ENCODE peak calls at places on chromosomes 16 and 17, in nine cellular contexts. T is transverse colon, S is A549, B is stomach, H is ovary, G is esophagus muscularis mucosa, V is tibial nerve, E is sigmoid colon, U is upper lobe of left lung. A is an unnamed sample.
A peak's percentile ranks its signal among the peaks of the same experiment; 100 is the strongest.

GRCh38 chr16:73185737-73186136 is 137.8 kb upstream of the ZFHX3 start:
- DNase-seq in T (no peak), U (peak; percentile 20), E (no peak), H (no peak), G (no peak), V (no peak), B (no peak), S (no peak), A (no peak)

GRCh38 chr16:68319185-68319908 is 8.5 kb downstream of the PRMT7 start:
- DNase-seq in U (no peak), T (no peak), B (no peak), E (no peak), H (no peak), V (no peak), G (no peak), S (no peak), A (no peak)

GRCh38 chr17:32264140-32264799 is 1.4 kb upstream of the RHBDL3 start:
- DNase-seq in E (no peak), G (no peak), H (no peak), V (no peak), U (no peak), S (peak; percentile 41), B (no peak), T (no peak), A (no peak)

GRCh38 chr17:22503322-22503899 is 811.1 kb downstream of the KCNJ18 start:
- DNase-seq in T (no peak), H (no peak), E (no peak), U (no peak), S (no peak), G (peak; percentile 68), V (no peak), B (no peak), A (no peak)

GRCh38 chr16:77171750-77172635 is 19.0 kb upstream of the MON1B start:
- DNase-seq in S (peak; percentile 70), T (no peak), B (no peak), G (no peak), E (no peak), U (no peak), V (no peak), H (no peak), A (no peak)

GRCh38 chr17:4945176-4945943 is 3.0 kb downstream of the PFN1 start:
- DNase-seq in U (no peak), E (peak; percentile 93), T (peak; percentile 88), H (no peak), S (peak; percentile 89), V (peak; percentile 49), B (peak; percentile 79), G (peak; percentile 94), A (peak; percentile 91)

GRCh38 chr17:35804658-35805192 is 4.6 kb upstream of the TAF15 start:
- DNase-seq in U (no peak), H (no peak), G (no peak), B (peak; percentile 44), V (no peak), S (peak; percentile 95), E (peak; percentile 73), T (peak; percentile 50), A (no peak)

GRCh38 chr17:60159479-60159866 is 9.7 kb downstream of the CA4 start:
- DNase-seq in U (no peak), T (no peak), G (no peak), B (no peak), S (no peak), E (no peak), V (no peak), H (no peak), A (no peak)

GRCh38 chr17:19305761-19306159 is 56.8 kb downstream of the B9D1 start:
- DNase-seq in E (no peak), G (no peak), H (no peak), T (no peak), S (no peak), B (no peak), V (no peak), U (no peak), A (no peak)

GRCh38 chr16:89618114-89618999 is 4.9 kb downstream of the DPEP1 start:
- DNase-seq in G (no peak), V (no peak), S (peak; percentile 69), B (no peak), T (no peak), E (no peak), U (no peak), H (no peak), A (no peak)

GRCh38 chr17:48575673-48576478 is 2.3 kb downstream of the HOXB4 start:
- DNase-seq in U (peak; percentile 72), G (no peak), B (no peak), H (no peak), T (no peak), S (no peak), E (no peak), V (no peak), A (no peak)

GRCh38 chr17:160336-160735 is 21.1 kb downstream of the DOC2B start:
- DNase-seq in G (no peak), S (no peak), B (no peak), T (no peak), E (no peak), V (no peak), U (peak; percentile 42), H (no peak), A (no peak)

GRCh38 chr16:11190585-11191565 is 65.1 kb downstream of the SOCS1 start:
- DNase-seq in S (no peak), V (no peak), U (no peak), E (no peak), G (no peak), B (no peak), T (no peak), H (no peak), A (no peak)

GRCh38 chr17:80432961-80433550 is 18.1 kb downstream of the ENDOV start:
- DNase-seq in T (no peak), U (no peak), V (no peak), B (no peak), E (no peak), G (no peak), S (no peak), H (no peak), A (no peak)

GRCh38 chr16:49558451-49558850 is 184.8 kb downstream of the C16orf78 start:
- DNase-seq in B (no peak), V (no peak), S (no peak), T (no peak), H (no peak), U (no peak), E (no peak), G (no peak), A (no peak)

GRCh38 chr16:11793840-11794239 is 3.2 kb downstream of the ZC3H7A start:
- DNase-seq in E (no peak), T (no peak), U (no peak), V (no peak), H (no peak), G (no peak), B (no peak), S (no peak), A (no peak)

GRCh38 chr16:26505501-26505900 is 561.2 kb upstream of the C16orf82 start:
- DNase-seq in B (no peak), T (no peak), S (no peak), U (no peak), V (no peak), H (no peak), E (no peak), G (peak; percentile 66), A (no peak)

GRCh38 chr17:39200957-39201510 is 951 bp downstream of the RPL19 start:
- DNase-seq in G (no peak), V (no peak), B (no peak), E (no peak), T (no peak), H (no peak), S (no peak), U (no peak), A (no peak)
- TF ChIP-seq EP300 in G (no peak), V (no peak), B (no peak), E (no peak), T (no peak), H (no peak), S (no peak), U (no peak), A (no peak)

DNA sequence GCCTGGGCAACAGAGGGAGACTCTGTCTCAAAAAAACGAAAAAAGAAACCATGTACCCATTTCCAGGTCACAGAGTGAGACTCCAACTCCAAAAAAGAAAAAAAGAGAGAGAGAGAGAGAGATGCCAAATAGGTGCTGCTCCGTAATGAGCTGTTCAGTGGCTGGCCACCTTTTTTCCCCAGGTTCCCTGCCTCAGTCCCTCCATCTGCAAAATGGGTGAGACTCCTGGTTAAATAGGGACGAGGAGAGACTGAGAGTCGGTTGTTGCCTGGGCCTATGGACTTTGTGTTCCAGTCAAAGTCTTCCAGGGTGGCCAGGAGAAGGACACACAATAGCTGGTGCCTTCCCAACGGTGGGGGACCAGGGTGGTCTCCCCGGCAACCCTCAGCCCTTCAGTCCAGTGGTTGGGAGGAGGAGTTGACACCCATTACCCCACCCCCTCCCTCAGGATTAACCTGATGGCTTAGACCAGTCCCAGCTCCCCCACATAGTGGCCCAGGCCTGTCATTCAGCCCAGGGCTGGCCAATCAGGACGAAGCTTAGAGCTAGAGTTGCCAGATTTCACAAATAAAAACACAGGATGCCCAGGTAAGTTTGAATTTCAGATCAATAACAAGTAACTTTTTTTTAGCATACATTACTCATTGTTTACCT is 258.2 kb downstream of the PARN start:
- DNase-seq in S (no peak), G (no peak), E (no peak), B (no peak), H (no peak), T (no peak), V (no peak), U (no peak), A (no peak)
- TF ChIP-seq EP300 in S (no peak), G (no peak), E (no peak), B (no peak), H (no peak), T (no peak), V (no peak), U (no peak), A (no peak)

GRCh38 chr16:1258906-1259759 is 3.3 kb downstream of the TPSD1 start:
- DNase-seq in H (no peak), U (peak; percentile 73), S (no peak), G (no peak), T (no peak), V (no peak), B (no peak), E (no peak), A (no peak)

GRCh38 chr16:1258218-1258587 is 2.3 kb downstream of the TPSD1 start:
- DNase-seq in S (no peak), B (no peak), G (no peak), V (no peak), U (no peak), T (no peak), E (no peak), H (no peak), A (no peak)

GRCh38 chr16:1259760-1260068 is 3.8 kb downstream of the TPSD1 start:
- DNase-seq in B (no peak), E (no peak), T (no peak), H (no peak), S (no peak), V (no peak), G (no peak), U (peak; percentile 43), A (peak; percentile 39)

GRCh38 chr16:1256874-1257322 is 1.0 kb downstream of the TPSD1 start:
- DNase-seq in S (no peak), V (no peak), U (peak; percentile 68), B (no peak), H (no peak), G (no peak), E (no peak), T (no peak), A (peak; percentile 59)

GRCh38 chr16:1257561-1258217 is 1.8 kb downstream of the TPSD1 start:
- DNase-seq in E (no peak), G (no peak), H (no peak), V (no peak), S (no peak), U (peak; percentile 75), T (no peak), B (no peak), A (peak; percentile 46)
- TF ChIP-seq EP300 in E (no peak), G (no peak), H (no peak), V (no peak), S (no peak), U (no peak), T (no peak), B (no peak), A (no peak)

GRCh38 chr16:2200313-2200712 is 3.9 kb upstream of the CASKIN1 start:
- DNase-seq in S (no peak), H (no peak), E (no peak), U (no peak), G (no peak), B (no peak), T (no peak), V (no peak), A (no peak)
- TF ChIP-seq EP300 in S (no peak), H (no peak), E (no peak), U (no peak), G (no peak), B (no peak), T (no peak), V (no peak), A (no peak)